ENCODE peak calls at places on chromosomes 4 and X, in five cellular contexts. One of them, this sample, is unnamed.

GRCh38 chr4:101103381-101104142 is 243.8 kb downstream of the PPP3CA start:
- DNase-seq in osteocyte: no peak
- DNase-seq in GM12864: peak
- DNase-seq in transverse colon: no peak
- DNase-seq in HepG2: no peak
- DNase-seq in this sample: peak

GRCh38 chrX:141405878-141406492 is 163.7 kb upstream of the SPANXC start:
- DNase-seq in osteocyte: no peak
- DNase-seq in GM12864: no peak
- DNase-seq in transverse colon: no peak
- DNase-seq in HepG2: no peak
- DNase-seq in this sample: no peak

GRCh38 chrX:41543022-41543421 is 95.9 kb downstream of the NYX start:
- DNase-seq in osteocyte: no peak
- DNase-seq in GM12864: no peak
- DNase-seq in transverse colon: no peak
- DNase-seq in HepG2: no peak
- DNase-seq in this sample: no peak

GRCh38 chrX:9642270-9642995 is 123.2 kb downstream of the GPR143 start:
- DNase-seq in osteocyte: no peak
- DNase-seq in GM12864: no peak
- DNase-seq in transverse colon: no peak
- DNase-seq in HepG2: no peak
- DNase-seq in this sample: no peak

GRCh38 chrX:132004728-132005127 is 18.4 kb upstream of the STK26 start:
- DNase-seq in osteocyte: no peak
- DNase-seq in GM12864: no peak
- DNase-seq in transverse colon: no peak
- DNase-seq in HepG2: no peak
- DNase-seq in this sample: peak

GRCh38 chr4:1082215-1083182 is 30.9 kb downstream of the RNF212 start:
- DNase-seq in osteocyte: no peak
- DNase-seq in GM12864: no peak
- DNase-seq in transverse colon: peak
- DNase-seq in HepG2: no peak
- DNase-seq in this sample: peak

GRCh38 chr4:106585920-106586349 is 217.4 kb upstream of the GIMD1 start:
- DNase-seq in osteocyte: no peak
- DNase-seq in GM12864: no peak
- DNase-seq in transverse colon: no peak
- DNase-seq in HepG2: no peak
- DNase-seq in this sample: no peak

GRCh38 chr4:187416236-187416635 is 579.3 kb upstream of the ZFP42 start:
- DNase-seq in osteocyte: no peak
- DNase-seq in GM12864: no peak
- DNase-seq in transverse colon: no peak
- DNase-seq in HepG2: no peak
- DNase-seq in this sample: no peak

GRCh38 chrX:11381464-11381863 is 88.3 kb downstream of the AMELX start:
- DNase-seq in osteocyte: no peak
- DNase-seq in GM12864: peak
- DNase-seq in transverse colon: peak
- DNase-seq in HepG2: peak
- DNase-seq in this sample: peak

GRCh38 chr4:180106997-180107396 is 2136.2 kb upstream of the TENM3 start:
- DNase-seq in osteocyte: no peak
- DNase-seq in GM12864: no peak
- DNase-seq in transverse colon: no peak
- DNase-seq in HepG2: no peak
- DNase-seq in this sample: no peak

GRCh38 chr4:33334416-33334815 is 2614.2 kb downstream of the PCDH7 start:
- DNase-seq in osteocyte: no peak
- DNase-seq in GM12864: no peak
- DNase-seq in transverse colon: no peak
- DNase-seq in HepG2: no peak
- DNase-seq in this sample: no peak

GRCh38 chr4:182778222-182778982 is 138.8 kb downstream of the DCTD start:
- DNase-seq in osteocyte: no peak
- DNase-seq in GM12864: no peak
- DNase-seq in transverse colon: no peak
- DNase-seq in HepG2: no peak
- DNase-seq in this sample: no peak

GRCh38 chrX:154484255-154485149 is 1.9 kb downstream of the UBL4A start:
- DNase-seq in osteocyte: no peak
- DNase-seq in GM12864: no peak
- DNase-seq in transverse colon: peak
- DNase-seq in HepG2: no peak
- DNase-seq in this sample: peak

GRCh38 chr4:176794151-176794550 is 1.4 kb upstream of the VEGFC start:
- DNase-seq in osteocyte: no peak
- DNase-seq in GM12864: no peak
- DNase-seq in transverse colon: no peak
- DNase-seq in HepG2: no peak
- DNase-seq in this sample: no peak

GRCh38 chrX:1592128-1592862 is 891 bp downstream of the AKAP17A start:
- DNase-seq in osteocyte: peak
- DNase-seq in GM12864: no peak
- DNase-seq in transverse colon: peak
- DNase-seq in HepG2: peak
- DNase-seq in this sample: no peak

GRCh38 chr4:146342600-146343192 is 128.4 kb downstream of the REELD1 start:
- DNase-seq in osteocyte: no peak
- DNase-seq in GM12864: no peak
- DNase-seq in transverse colon: no peak
- DNase-seq in HepG2: no peak
- DNase-seq in this sample: peak

GRCh38 chr4:3136454-3136853 is 62.0 kb downstream of the HTT start:
- DNase-seq in osteocyte: no peak
- DNase-seq in GM12864: no peak
- DNase-seq in transverse colon: no peak
- DNase-seq in HepG2: no peak
- DNase-seq in this sample: peak

GRCh38 chr4:147289181-147289580 is 191.7 kb upstream of the EDNRA start:
- DNase-seq in osteocyte: no peak
- DNase-seq in GM12864: no peak
- DNase-seq in transverse colon: no peak
- DNase-seq in HepG2: no peak
- DNase-seq in this sample: no peak

GRCh38 chr4:177964693-177965168 is 522.5 kb upstream of the AGA start:
- DNase-seq in osteocyte: no peak
- DNase-seq in GM12864: no peak
- DNase-seq in transverse colon: no peak
- DNase-seq in HepG2: no peak
- DNase-seq in this sample: no peak

GRCh38 chr4:2722033-2722432 is 34.1 kb downstream of the TNIP2 start:
- DNase-seq in osteocyte: no peak
- DNase-seq in GM12864: no peak
- DNase-seq in transverse colon: no peak
- DNase-seq in HepG2: no peak
- DNase-seq in this sample: no peak

This sample was measured in OCI-M1.